ENCODE peak calls at places on chromosomes 13 and 19, in four cellular contexts. One of them, this sample, is unnamed.

GRCh38 chr19:3243851-3244700 is 19.6 kb downstream of the CELF5 start:
- DNase-seq in tibial artery: no peak
- DNase-seq in fibroblast of mammary gland: peak; percentile 52
- DNase-seq in omental fat pad: no peak
- DNase-seq in this sample: no peak

GRCh38 chr13:36395280-36395679 is 37.0 kb upstream of the CCNA1 start:
- DNase-seq in tibial artery: no peak
- DNase-seq in fibroblast of mammary gland: peak; percentile 79
- DNase-seq in omental fat pad: no peak
- DNase-seq in this sample: no peak

GRCh38 chr13:104993708-104994107 is 1541.8 kb downstream of the EFNB2 start:
- DNase-seq in tibial artery: no peak
- DNase-seq in fibroblast of mammary gland: no peak
- DNase-seq in omental fat pad: no peak
- DNase-seq in this sample: no peak

GRCh38 chr19:10603873-10604459 is 16.9 kb upstream of the AP1M2 start:
- DNase-seq in tibial artery: peak; percentile 36
- DNase-seq in fibroblast of mammary gland: peak; percentile 7
- DNase-seq in omental fat pad: no peak
- DNase-seq in this sample: no peak

GRCh38 chr13:63288576-63288975 is 1872.9 kb upstream of the PCDH20 start:
- DNase-seq in tibial artery: no peak
- DNase-seq in fibroblast of mammary gland: no peak
- DNase-seq in omental fat pad: no peak
- DNase-seq in this sample: no peak

GRCh38 chr13:52428295-52428694 is 22.1 kb downstream of the VPS36 start:
- DNase-seq in tibial artery: no peak
- DNase-seq in fibroblast of mammary gland: no peak
- DNase-seq in omental fat pad: no peak
- DNase-seq in this sample: no peak

GRCh38 chr13:84896128-84896527 is 903.1 kb downstream of the SLITRK6 start:
- DNase-seq in tibial artery: no peak
- DNase-seq in fibroblast of mammary gland: peak; percentile 65
- DNase-seq in omental fat pad: no peak
- DNase-seq in this sample: no peak

GRCh38 chr13:21079761-21080730 is 18.7 kb upstream of the LATS2 start:
- DNase-seq in tibial artery: peak; percentile 42
- DNase-seq in fibroblast of mammary gland: peak; percentile 88
- DNase-seq in omental fat pad: no peak
- DNase-seq in this sample: no peak

GRCh38 chr13:20703785-20704458 is 423 bp downstream of the IL17D start:
- DNase-seq in tibial artery: peak; percentile 62
- DNase-seq in fibroblast of mammary gland: peak; percentile 65
- DNase-seq in omental fat pad: no peak
- DNase-seq in this sample: no peak

GRCh38 chr19:38917921-38918491 is 6.0 kb upstream of the CCER2 start:
- DNase-seq in tibial artery: no peak
- DNase-seq in fibroblast of mammary gland: peak; percentile 9
- DNase-seq in omental fat pad: no peak
- DNase-seq in this sample: no peak

GRCh38 chr13:48646791-48647190 is 6.9 kb upstream of the CYSLTR2 start:
- DNase-seq in tibial artery: no peak
- DNase-seq in fibroblast of mammary gland: no peak
- DNase-seq in omental fat pad: no peak
- DNase-seq in this sample: no peak

GRCh38 chr13:71417205-71417604 is 449.8 kb downstream of the DACH1 start:
- DNase-seq in tibial artery: no peak
- DNase-seq in fibroblast of mammary gland: no peak
- DNase-seq in omental fat pad: no peak
- DNase-seq in this sample: no peak

GRCh38 chr19:55165952-55166529 is 372 bp downstream of the DNAAF3 start:
- DNase-seq in tibial artery: no peak
- DNase-seq in fibroblast of mammary gland: peak; percentile 61
- DNase-seq in omental fat pad: no peak
- DNase-seq in this sample: no peak

GRCh38 chr13:29548722-29549446 is 46.6 kb downstream of the SLC7A1 start:
- DNase-seq in tibial artery: no peak
- DNase-seq in fibroblast of mammary gland: no peak
- DNase-seq in omental fat pad: no peak
- DNase-seq in this sample: no peak

GRCh38 chr13:51643114-51643881 is 59.0 kb downstream of the WDFY2 start:
- DNase-seq in tibial artery: no peak
- DNase-seq in fibroblast of mammary gland: peak; percentile 97
- DNase-seq in omental fat pad: no peak
- DNase-seq in this sample: no peak

GRCh38 chr13:29819157-29819556 is 31.3 kb downstream of the UBL3 start:
- DNase-seq in tibial artery: no peak
- DNase-seq in fibroblast of mammary gland: no peak
- DNase-seq in omental fat pad: no peak
- DNase-seq in this sample: no peak

GRCh38 chr13:94710881-94711560 is 1.3 kb downstream of the SOX21 start:
- DNase-seq in tibial artery: no peak
- DNase-seq in fibroblast of mammary gland: no peak
- DNase-seq in omental fat pad: no peak
- DNase-seq in this sample: no peak

GRCh38 chr19:4455742-4456565 is 1.6 kb downstream of the UBXN6 start:
- DNase-seq in tibial artery: no peak
- DNase-seq in fibroblast of mammary gland: peak; percentile 97
- DNase-seq in omental fat pad: no peak
- DNase-seq in this sample: peak; percentile 90

GRCh38 chr19:1767464-1767933 is 14.2 kb downstream of the ONECUT3 start:
- DNase-seq in tibial artery: no peak
- DNase-seq in fibroblast of mammary gland: peak; percentile 12
- DNase-seq in omental fat pad: no peak
- DNase-seq in this sample: no peak

GRCh38 chr19:18093439-18094161 is 4.0 kb upstream of the MAST3 start:
- DNase-seq in tibial artery: no peak
- DNase-seq in fibroblast of mammary gland: peak; percentile 60
- DNase-seq in omental fat pad: no peak
- DNase-seq in this sample: no peak

GRCh38 chr13:28059214-28059613 is 41.2 kb downstream of the FLT3 start:
- DNase-seq in tibial artery: no peak
- DNase-seq in fibroblast of mammary gland: peak; percentile 38
- DNase-seq in omental fat pad: no peak
- DNase-seq in this sample: no peak

GRCh38 chr13:23986619-23987018 is 89.3 kb upstream of the C1QTNF9B start:
- DNase-seq in tibial artery: no peak
- DNase-seq in fibroblast of mammary gland: peak; percentile 87
- DNase-seq in omental fat pad: no peak
- DNase-seq in this sample: no peak

GRCh38 chr13:94617389-94618000 is 15.8 kb downstream of the GPR180 start:
- DNase-seq in tibial artery: no peak
- DNase-seq in fibroblast of mammary gland: peak; percentile 34
- DNase-seq in omental fat pad: no peak
- DNase-seq in this sample: no peak

GRCh38 chr19:35088514-35088913 is 27.1 kb upstream of the FXYD3 start:
- DNase-seq in tibial artery: no peak
- DNase-seq in fibroblast of mammary gland: peak; percentile 68
- DNase-seq in omental fat pad: no peak
- DNase-seq in this sample: no peak

GRCh38 chr13:80341771-80342271 is 895 bp upstream of the SPRY2 start:
- DNase-seq in tibial artery: peak; percentile 35
- DNase-seq in fibroblast of mammary gland: peak; percentile 48
- DNase-seq in omental fat pad: no peak
- DNase-seq in this sample: peak; percentile 28

GRCh38 chr13:105960326-105960725 is 575.1 kb downstream of the EFNB2 start:
- DNase-seq in tibial artery: no peak
- DNase-seq in fibroblast of mammary gland: no peak
- DNase-seq in omental fat pad: no peak
- DNase-seq in this sample: no peak

GRCh38 chr19:55679343-55680257 is 4.6 kb downstream of the EPN1 start:
- DNase-seq in tibial artery: no peak
- DNase-seq in fibroblast of mammary gland: peak; percentile 79
- DNase-seq in omental fat pad: no peak
- DNase-seq in this sample: no peak

GRCh38 chr19:41395355-41395754 is 1.8 kb downstream of the EXOSC5 start:
- DNase-seq in tibial artery: no peak
- DNase-seq in fibroblast of mammary gland: no peak
- DNase-seq in omental fat pad: no peak
- DNase-seq in this sample: no peak

GRCh38 chr13:34108396-34108795 is 290.4 kb downstream of the RFC3 start:
- DNase-seq in tibial artery: no peak
- DNase-seq in fibroblast of mammary gland: no peak
- DNase-seq in omental fat pad: no peak
- DNase-seq in this sample: no peak

GRCh38 chr13:28320884-28321574 is 173.9 kb downstream of the FLT1 start:
- DNase-seq in tibial artery: no peak
- DNase-seq in fibroblast of mammary gland: no peak
- DNase-seq in omental fat pad: no peak
- DNase-seq in this sample: no peak

DNA sequence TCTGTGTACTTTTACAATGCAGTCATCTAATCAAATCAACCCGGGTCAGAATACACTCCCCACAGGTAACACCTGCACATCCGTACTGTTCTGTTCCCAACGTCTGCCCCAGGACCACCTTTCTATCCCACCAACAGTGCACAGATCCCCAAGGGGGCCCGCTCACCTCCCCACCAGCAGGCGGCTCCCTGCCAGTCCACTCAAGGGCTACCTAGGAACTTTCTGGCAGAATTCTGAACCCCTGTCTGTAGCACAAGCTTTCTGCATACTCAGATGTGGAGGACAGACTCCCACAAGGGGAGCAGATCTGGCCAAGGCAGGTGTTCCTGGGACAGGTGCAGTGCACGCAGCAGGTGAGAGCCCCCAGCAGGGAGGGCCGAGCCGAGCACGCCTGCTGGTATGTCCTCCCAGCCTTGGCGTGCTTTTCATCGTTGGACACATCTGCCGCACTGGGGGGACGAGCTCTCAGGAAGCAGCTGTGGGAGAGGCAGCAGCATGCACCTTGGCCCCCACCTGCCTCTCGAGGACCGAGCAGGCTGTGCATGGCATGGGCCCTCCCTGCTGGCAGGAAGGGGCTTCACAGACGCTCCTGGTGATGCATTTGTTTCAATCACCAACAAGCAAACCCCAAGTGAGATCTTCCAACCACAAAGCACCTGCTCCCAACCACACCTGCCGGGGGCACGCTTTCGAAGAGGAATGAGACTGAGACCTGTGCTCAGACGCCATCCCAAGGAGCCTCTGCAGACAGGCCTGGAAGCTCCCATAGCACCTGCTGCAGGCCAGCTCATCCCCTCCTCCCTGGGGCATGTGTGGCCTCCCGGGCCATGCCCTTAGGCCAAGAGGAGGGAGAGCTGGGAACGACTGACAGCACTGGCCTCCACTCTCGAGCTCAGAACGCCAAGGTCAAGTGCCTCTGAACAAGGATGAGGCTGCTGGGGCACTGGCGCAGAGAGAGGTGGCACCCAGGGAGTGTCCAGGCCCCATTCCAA is 35.9 kb downstream of the RAB20 start:
- DNase-seq in tibial artery: no peak
- DNase-seq in fibroblast of mammary gland: no peak
- DNase-seq in omental fat pad: no peak
- DNase-seq in this sample: peak; percentile 46
- TF ChIP-seq CTCF in tibial artery: no peak
- TF ChIP-seq CTCF in fibroblast of mammary gland: no peak
- TF ChIP-seq CTCF in omental fat pad: no peak
- TF ChIP-seq CTCF in this sample: no peak

GRCh38 chr19:6199240-6199983 is 63.9 kb downstream of the ACSBG2 start:
- DNase-seq in tibial artery: peak; percentile 97
- DNase-seq in fibroblast of mammary gland: peak; percentile 98
- DNase-seq in omental fat pad: peak; percentile 97
- DNase-seq in this sample: peak; percentile 99
- TF ChIP-seq CTCF in tibial artery: peak; percentile 65
- TF ChIP-seq CTCF in fibroblast of mammary gland: peak; percentile 27
- TF ChIP-seq CTCF in omental fat pad: no peak
- TF ChIP-seq CTCF in this sample: peak; percentile 63

GRCh38 chr19:50724522-50725217 is 1.5 kb downstream of the CLEC11A start:
- DNase-seq in tibial artery: peak; percentile 97
- DNase-seq in fibroblast of mammary gland: peak; percentile 99
- DNase-seq in omental fat pad: peak; percentile 95
- DNase-seq in this sample: peak; percentile 92
- TF ChIP-seq CTCF in tibial artery: peak; percentile 49
- TF ChIP-seq CTCF in fibroblast of mammary gland: peak; percentile 48
- TF ChIP-seq CTCF in omental fat pad: no peak
- TF ChIP-seq CTCF in this sample: peak; percentile 44

GRCh38 chr19:7590256-7590655 is 5.4 kb upstream of the CAMSAP3 start:
- DNase-seq in tibial artery: no peak
- DNase-seq in fibroblast of mammary gland: no peak
- DNase-seq in omental fat pad: no peak
- DNase-seq in this sample: no peak

GRCh38 chr19:7595466-7596133 is at the start of gene CAMSAP3:
- DNase-seq in tibial artery: no peak
- DNase-seq in fibroblast of mammary gland: peak; percentile 14
- DNase-seq in omental fat pad: no peak
- DNase-seq in this sample: no peak

GRCh38 chr19:7589822-7590221 is 5.8 kb upstream of the CAMSAP3 start:
- DNase-seq in tibial artery: no peak
- DNase-seq in fibroblast of mammary gland: no peak
- DNase-seq in omental fat pad: no peak
- DNase-seq in this sample: no peak
- TF ChIP-seq CTCF in tibial artery: no peak
- TF ChIP-seq CTCF in fibroblast of mammary gland: no peak
- TF ChIP-seq CTCF in omental fat pad: no peak
- TF ChIP-seq CTCF in this sample: no peak

GRCh38 chr13:46555722-46556121 is 2.8 kb downstream of the LRCH1 start:
- DNase-seq in tibial artery: no peak
- DNase-seq in fibroblast of mammary gland: no peak
- DNase-seq in omental fat pad: no peak
- DNase-seq in this sample: no peak

GRCh38 chr13:46552888-46553520 is at the start of gene LRCH1:
- DNase-seq in tibial artery: peak; percentile 89
- DNase-seq in fibroblast of mammary gland: peak; percentile 78
- DNase-seq in omental fat pad: peak; percentile 48
- DNase-seq in this sample: peak; percentile 66

GRCh38 chr13:46554971-46555370 is 2.0 kb downstream of the LRCH1 start:
- DNase-seq in tibial artery: no peak
- DNase-seq in fibroblast of mammary gland: peak; percentile 22
- DNase-seq in omental fat pad: no peak
- DNase-seq in this sample: no peak

GRCh38 chr13:46553521-46553885 is 533 bp downstream of the LRCH1 start:
- DNase-seq in tibial artery: peak; percentile 29
- DNase-seq in fibroblast of mammary gland: no peak
- DNase-seq in omental fat pad: no peak
- DNase-seq in this sample: no peak

GRCh38 chr13:46553886-46554855 is 1.2 kb downstream of the LRCH1 start:
- DNase-seq in tibial artery: peak; percentile 68
- DNase-seq in fibroblast of mammary gland: peak; percentile 84
- DNase-seq in omental fat pad: peak; percentile 35
- DNase-seq in this sample: peak; percentile 23
- TF ChIP-seq CTCF in tibial artery: peak; percentile 31
- TF ChIP-seq CTCF in fibroblast of mammary gland: peak; percentile 7
- TF ChIP-seq CTCF in omental fat pad: no peak
- TF ChIP-seq CTCF in this sample: peak; percentile 19